ENCODE peak calls at places on chromosomes 7 and 10, in eight cellular contexts. Y is right cardiac atrium; E is cardiac fibroblast; R is cardiac muscle cell; M is fibroblast of pulmonary artery; F is mesendoderm; S is naive thymus-derived CD4-positive, alpha-beta T cell; Q is fibroblast of lung. X is an unnamed sample.
A peak's percentile ranks its signal among the peaks of the same experiment; 100 is the strongest.

GRCh38 chr10:95324436-95325268 is 33.8 kb upstream of the PDLIM1 start:
- DNase-seq in Y (no peak), E (no peak), R (no peak), M (no peak), F (no peak), S (no peak), Q (no peak), X (no peak)

GRCh38 chr10:110664483-110665420 is 20.6 kb downstream of the RBM20 start:
- DNase-seq in Y (no peak), E (peak; percentile 88), R (peak; percentile 92), M (peak; percentile 82), F (peak; percentile 76), S (no peak), Q (peak; percentile 88), X (peak; percentile 79)

GRCh38 chr10:32256613-32257437 is 90.1 kb downstream of the EPC1 start:
- DNase-seq in Y (peak; percentile 45), E (peak; percentile 64), R (peak; percentile 57), M (peak; percentile 58), F (peak; percentile 87), S (peak; percentile 63), Q (peak; percentile 65), X (no peak)

GRCh38 chr7:134613623-134614347 is 32.9 kb upstream of the BPGM start:
- DNase-seq in Y (no peak), E (peak; percentile 97), R (peak; percentile 95), M (peak; percentile 98), F (no peak), S (no peak), Q (peak; percentile 97), X (peak; percentile 75)

GRCh38 chr10:74683621-74684114 is 142.7 kb upstream of the KAT6B start:
- DNase-seq in Y (no peak), E (peak; percentile 16), R (peak; percentile 5), M (no peak), F (no peak), S (no peak), Q (peak; percentile 16), X (no peak)

GRCh38 chr7:140621326-140622035 is 19.1 kb downstream of the DENND2A start:
- DNase-seq in Y (no peak), E (no peak), R (no peak), M (no peak), F (no peak), S (no peak), Q (peak; percentile 59), X (no peak)

GRCh38 chr10:126212653-126213052 is 175.6 kb downstream of the ADAM12 start:
- DNase-seq in Y (no peak), E (no peak), R (no peak), M (no peak), F (no peak), S (no peak), Q (no peak), X (no peak)

GRCh38 chr10:16392661-16393060 is 44.1 kb upstream of the PTER start:
- DNase-seq in Y (no peak), E (no peak), R (no peak), M (no peak), F (no peak), S (no peak), Q (no peak), X (no peak)

GRCh38 chr7:151337346-151337745 is 4.3 kb upstream of the NUB1 start:
- DNase-seq in Y (no peak), E (no peak), R (no peak), M (no peak), F (no peak), S (no peak), Q (no peak), X (no peak)

GRCh38 chr7:151336027-151336720 is 5.4 kb upstream of the NUB1 start:
- DNase-seq in Y (no peak), E (no peak), R (no peak), M (no peak), F (no peak), S (no peak), Q (no peak), X (no peak)

GRCh38 chr7:151339651-151340377 is 1.8 kb upstream of the NUB1 start:
- DNase-seq in Y (no peak), E (no peak), R (no peak), M (no peak), F (no peak), S (peak; percentile 30), Q (no peak), X (no peak)

GRCh38 chr7:151340794-151341356 is 737 bp upstream of the NUB1 start:
- DNase-seq in Y (no peak), E (no peak), R (no peak), M (no peak), F (no peak), S (peak; percentile 1), Q (no peak), X (no peak)

GRCh38 chr7:151338809-151339208 is 2.8 kb upstream of the NUB1 start:
- DNase-seq in Y (no peak), E (no peak), R (no peak), M (no peak), F (no peak), S (no peak), Q (no peak), X (no peak)
- H3K4me3 ChIP-seq in Y (no peak overlapping the region), E (no peak overlapping the region), R (no peak overlapping the region), M (no peak overlapping the region), F (no peak overlapping the region), S (no peak overlapping the region), Q (no peak overlapping the region), X (no peak overlapping the region)

GRCh38 chr7:48041665-48041995 is 6.3 kb downstream of the C7orf57 start:
- DNase-seq in Y (no peak), E (peak; percentile 40), R (peak; percentile 45), M (peak; percentile 52), F (peak; percentile 28), S (no peak), Q (peak; percentile 4), X (no peak)

GRCh38 chr7:48040944-48041664 is 5.8 kb downstream of the C7orf57 start:
- DNase-seq in Y (no peak), E (no peak), R (no peak), M (no peak), F (no peak), S (no peak), Q (no peak), X (no peak)

GRCh38 chr7:48042216-48042615 is 6.9 kb downstream of the C7orf57 start:
- DNase-seq in Y (no peak), E (peak; percentile 62), R (peak; percentile 68), M (peak; percentile 83), F (no peak), S (no peak), Q (no peak), X (no peak)

GRCh38 chr7:48035967-48036478 is 680 bp downstream of the C7orf57 start:
- DNase-seq in Y (peak; percentile 20), E (peak; percentile 31), R (peak; percentile 54), M (peak; percentile 29), F (peak; percentile 28), S (no peak), Q (peak; percentile 35), X (peak; percentile 15)

DNA sequence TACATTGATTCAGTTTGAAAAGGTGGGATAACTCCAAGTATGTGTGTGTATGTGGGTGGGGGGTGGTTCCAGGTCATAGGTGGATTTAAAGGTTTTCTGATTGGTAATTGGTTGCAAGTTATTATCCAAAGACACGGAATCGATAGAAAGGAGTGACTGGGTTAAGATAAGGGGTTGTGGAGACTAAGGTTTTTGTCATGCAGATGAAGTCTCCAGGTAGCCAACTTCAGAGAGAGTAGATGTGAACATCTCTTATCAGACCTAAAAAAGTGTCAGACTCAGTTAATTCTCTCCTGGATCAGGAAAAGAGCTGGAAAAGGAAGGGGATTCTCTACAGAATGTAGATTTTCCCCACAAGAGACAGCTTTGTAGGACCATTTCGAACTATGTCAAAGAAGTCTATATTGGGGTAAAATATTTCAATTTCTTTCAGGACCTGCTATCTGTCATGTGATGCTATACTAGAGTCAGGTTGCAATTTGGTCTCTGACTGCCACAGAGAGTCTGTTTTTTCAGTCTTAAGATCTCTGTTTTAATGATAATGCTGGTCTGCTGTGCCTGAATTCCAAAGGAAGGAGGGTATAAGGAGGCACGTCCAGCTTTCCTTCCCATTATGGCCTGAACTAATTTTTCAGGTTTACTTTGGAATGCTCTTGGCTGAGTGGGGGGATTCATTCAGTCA is 3.6 kb downstream of the C7orf57 start:
- DNase-seq in Y (no peak), E (no peak), R (no peak), M (no peak), F (peak; percentile 80), S (no peak), Q (no peak), X (no peak)
- H3K4me3 ChIP-seq in Y (no peak overlapping the region), E (no peak overlapping the region), R (no peak overlapping the region), M (no peak overlapping the region), F (no peak overlapping the region), S (no peak overlapping the region), Q (no peak overlapping the region), X (no peak overlapping the region)

GRCh38 chr7:657565-658119 is 68.9 kb upstream of the DNAAF5 start:
- DNase-seq in Y (no peak), E (peak; percentile 65), R (peak; percentile 63), M (peak; percentile 64), F (no peak), S (no peak), Q (peak; percentile 40), X (no peak)
- H3K4me3 ChIP-seq in Y (no peak overlapping the region), E (no peak overlapping the region), R (no peak overlapping the region), M (no peak overlapping the region), F (no peak overlapping the region), S (no peak overlapping the region), Q (no peak overlapping the region), X (no peak overlapping the region)

GRCh38 chr10:117178190-117178589 is 19.1 kb upstream of the KCNK18 start:
- DNase-seq in Y (no peak), E (no peak), R (no peak), M (no peak), F (no peak), S (no peak), Q (no peak), X (no peak)

GRCh38 chr10:117175901-117176534 is 21.3 kb upstream of the KCNK18 start:
- DNase-seq in Y (peak; percentile 76), E (peak; percentile 79), R (peak; percentile 84), M (peak; percentile 83), F (peak; percentile 71), S (peak; percentile 75), Q (peak; percentile 78), X (peak; percentile 57)

GRCh38 chr10:117170244-117170643 is 27.0 kb upstream of the KCNK18 start:
- DNase-seq in Y (no peak), E (no peak), R (no peak), M (no peak), F (peak; percentile 57), S (no peak), Q (no peak), X (no peak)

GRCh38 chr10:117175215-117175900 is 21.9 kb upstream of the KCNK18 start:
- DNase-seq in Y (peak; percentile 34), E (no peak), R (no peak), M (no peak), F (no peak), S (no peak), Q (no peak), X (no peak)

DNA sequence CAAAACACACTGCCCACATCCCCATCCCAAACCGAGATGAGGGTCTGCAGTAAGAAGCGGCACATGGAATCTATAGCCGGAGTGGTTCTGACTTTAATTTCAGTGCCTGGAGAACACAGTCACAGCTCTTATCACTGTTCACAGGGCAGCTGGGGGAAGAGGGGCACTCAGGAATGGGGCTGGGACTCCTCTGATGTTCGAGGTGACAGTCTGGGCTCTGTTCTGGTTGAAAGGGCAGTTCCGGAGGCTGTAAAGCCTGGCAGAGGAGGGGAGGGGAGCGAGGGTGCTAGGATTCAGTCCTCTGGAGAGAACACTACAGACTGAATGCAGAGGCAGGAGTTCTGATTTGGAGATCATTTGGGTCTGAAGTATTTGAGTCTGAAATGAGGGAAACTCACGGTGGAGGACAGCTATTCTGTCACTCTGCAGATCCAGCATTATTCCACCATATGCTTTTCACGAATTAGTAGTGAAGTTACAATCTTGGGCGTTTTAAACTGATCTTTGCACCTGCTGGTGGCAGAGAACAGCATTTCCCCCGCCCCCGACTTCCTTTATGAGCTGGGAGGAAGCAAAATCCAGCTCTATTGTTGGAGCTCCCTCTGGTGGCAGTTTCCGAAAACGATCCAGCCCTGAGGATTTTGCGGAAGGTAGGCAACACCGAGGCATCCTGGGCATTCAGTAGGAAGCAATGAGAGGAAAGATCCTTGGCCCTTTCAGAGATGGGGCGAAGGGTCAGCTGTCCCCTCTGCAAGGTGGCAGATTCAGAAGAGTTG is 22.7 kb upstream of the KCNK18 start:
- DNase-seq in Y (peak; percentile 65), E (peak; percentile 77), R (peak; percentile 77), M (peak; percentile 78), F (peak; percentile 91), S (peak; percentile 86), Q (peak; percentile 63), X (peak; percentile 54)
- H3K4me3 ChIP-seq in Y (peak overlapping the region; percentile 23), E (peak overlapping the region; percentile 30), R (peak overlapping the region; percentile 20), M (peak overlapping the region; percentile 40), F (peak overlapping the region; percentile 2), S (peak overlapping the region; percentile 57), Q (peak overlapping the region; percentile 39), X (peak overlapping the region; percentile 28)